ENCODE peak calls at places on chromosomes 2 and 18, in four cellular contexts. One of them, this sample, is unnamed.

GRCh38 chr18:48800479-48800876 is 150.3 kb downstream of the SMAD7 start:
- DNase-seq in mesothelial cell of epicardium: peak
- DNase-seq in cardiac fibroblast: no peak
- DNase-seq in AG04450: no peak
- DNase-seq in this sample: no peak

GRCh38 chr2:147711031-147711430 is 133.8 kb upstream of the ACVR2A start:
- DNase-seq in mesothelial cell of epicardium: no peak
- DNase-seq in AG04450: no peak
- DNase-seq in cardiac fibroblast: no peak
- DNase-seq in this sample: no peak

GRCh38 chr2:69493268-69493667 is 56.0 kb upstream of the NFU1 start:
- DNase-seq in AG04450: no peak
- DNase-seq in cardiac fibroblast: no peak
- DNase-seq in mesothelial cell of epicardium: no peak
- DNase-seq in this sample: no peak

GRCh38 chr2:241011751-241012510 is 13.5 kb downstream of the SNED1 start:
- DNase-seq in cardiac fibroblast: no peak
- DNase-seq in mesothelial cell of epicardium: no peak
- DNase-seq in AG04450: no peak
- DNase-seq in this sample: no peak

GRCh38 chr18:45690975-45691815 is 32.8 kb upstream of the SLC14A1 start:
- DNase-seq in cardiac fibroblast: peak
- DNase-seq in AG04450: peak
- DNase-seq in mesothelial cell of epicardium: peak
- DNase-seq in this sample: peak

GRCh38 chr2:45210466-45211195 is 201.4 kb upstream of the SIX2 start:
- DNase-seq in AG04450: peak
- DNase-seq in cardiac fibroblast: peak
- DNase-seq in mesothelial cell of epicardium: no peak
- DNase-seq in this sample: no peak

GRCh38 chr18:61360440-61361383 is 27.5 kb downstream of the CDH20 start:
- DNase-seq in mesothelial cell of epicardium: no peak
- DNase-seq in AG04450: no peak
- DNase-seq in cardiac fibroblast: no peak
- DNase-seq in this sample: no peak

GRCh38 chr2:101045330-101045729 is 43.2 kb downstream of the RPL31 start:
- DNase-seq in cardiac fibroblast: no peak
- DNase-seq in mesothelial cell of epicardium: no peak
- DNase-seq in AG04450: no peak
- DNase-seq in this sample: no peak

GRCh38 chr2:143058795-143059194 is 70.4 kb upstream of the ARHGAP15 start:
- DNase-seq in AG04450: no peak
- DNase-seq in mesothelial cell of epicardium: no peak
- DNase-seq in cardiac fibroblast: no peak
- DNase-seq in this sample: no peak

GRCh38 chr2:241156997-241157441 is 6.8 kb downstream of the PPP1R7 start:
- DNase-seq in AG04450: no peak
- DNase-seq in cardiac fibroblast: no peak
- DNase-seq in mesothelial cell of epicardium: no peak
- DNase-seq in this sample: no peak

GRCh38 chr2:2455151-2455550 is 124.1 kb upstream of the MYT1L start:
- DNase-seq in cardiac fibroblast: no peak
- DNase-seq in AG04450: no peak
- DNase-seq in mesothelial cell of epicardium: no peak
- DNase-seq in this sample: no peak

GRCh38 chr18:54386043-54386442 is 28.3 kb downstream of the C18orf54 start:
- DNase-seq in cardiac fibroblast: no peak
- DNase-seq in AG04450: no peak
- DNase-seq in mesothelial cell of epicardium: no peak
- DNase-seq in this sample: no peak

GRCh38 chr2:12720181-12720580 is 3.4 kb downstream of the TRIB2 start:
- DNase-seq in AG04450: no peak
- DNase-seq in mesothelial cell of epicardium: no peak
- DNase-seq in cardiac fibroblast: no peak
- DNase-seq in this sample: no peak

GRCh38 chr18:70377317-70377799 is 88.5 kb downstream of the SOCS6 start:
- DNase-seq in AG04450: no peak
- DNase-seq in mesothelial cell of epicardium: no peak
- DNase-seq in cardiac fibroblast: no peak
- DNase-seq in this sample: no peak

GRCh38 chr2:152335016-152335850 is at the start of gene FMNL2:
- DNase-seq in cardiac fibroblast: peak
- DNase-seq in AG04450: peak
- DNase-seq in mesothelial cell of epicardium: peak
- DNase-seq in this sample: peak
- TF ChIP-seq CTCF in cardiac fibroblast: no peak
- TF ChIP-seq CTCF in AG04450: peak
- TF ChIP-seq CTCF in mesothelial cell of epicardium: no peak
- TF ChIP-seq CTCF in this sample: no peak

GRCh38 chr2:10860476-10861325 is 48.1 kb upstream of the PDIA6 start:
- DNase-seq in cardiac fibroblast: no peak
- DNase-seq in AG04450: no peak
- DNase-seq in mesothelial cell of epicardium: no peak
- DNase-seq in this sample: no peak
- TF ChIP-seq CTCF in cardiac fibroblast: no peak
- TF ChIP-seq CTCF in AG04450: no peak
- TF ChIP-seq CTCF in mesothelial cell of epicardium: no peak
- TF ChIP-seq CTCF in this sample: no peak

GRCh38 chr2:96960271-96960955 is 26.0 kb downstream of the FAM178B start:
- DNase-seq in AG04450: peak
- DNase-seq in mesothelial cell of epicardium: peak
- DNase-seq in cardiac fibroblast: peak
- DNase-seq in this sample: peak
- TF ChIP-seq CTCF in AG04450: peak
- TF ChIP-seq CTCF in mesothelial cell of epicardium: peak
- TF ChIP-seq CTCF in cardiac fibroblast: peak
- TF ChIP-seq CTCF in this sample: peak

DNA sequence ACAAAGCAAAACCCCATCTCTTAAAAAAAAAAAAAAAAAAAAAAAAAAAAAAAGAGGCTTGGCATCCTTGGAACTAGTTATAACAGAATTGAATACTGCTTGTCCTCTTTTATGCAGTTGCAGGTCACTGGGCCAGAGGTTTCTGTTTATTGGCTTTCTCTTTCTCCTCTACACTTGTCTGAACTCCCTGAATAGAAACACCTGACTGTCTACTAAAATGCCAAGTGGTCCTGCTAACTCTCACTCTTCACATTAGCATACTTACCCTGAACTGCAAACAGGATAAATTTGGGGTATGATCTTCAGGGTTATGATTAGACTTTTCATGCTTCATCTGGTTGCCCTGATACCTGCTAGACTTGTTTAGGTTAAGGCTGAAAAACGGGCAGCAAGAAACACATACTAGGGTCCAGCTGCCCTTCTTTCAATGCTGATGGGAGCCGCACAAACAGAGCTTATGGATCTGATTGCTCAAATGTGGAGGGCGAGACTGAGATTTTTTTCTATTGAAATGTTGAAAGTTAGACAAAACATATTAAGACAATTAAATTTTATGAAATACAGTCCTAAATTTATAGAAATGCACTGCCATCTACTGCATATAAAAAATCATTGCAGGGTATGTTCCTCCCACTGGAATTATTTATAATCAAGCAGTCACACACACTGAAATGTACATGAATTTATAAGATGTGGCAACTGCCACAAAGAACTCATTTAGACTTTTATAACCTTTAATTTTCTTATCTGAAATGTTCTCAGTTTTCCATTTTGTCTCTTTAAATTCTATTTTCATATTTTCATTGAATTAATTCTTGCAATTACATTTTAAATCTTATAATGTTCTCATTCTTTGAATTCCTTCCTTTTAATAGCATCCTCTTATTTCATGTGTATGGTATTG is 40.8 kb downstream of the GTF3C3 start:
- DNase-seq in AG04450: no peak
- DNase-seq in cardiac fibroblast: peak
- DNase-seq in mesothelial cell of epicardium: no peak
- DNase-seq in this sample: no peak
- TF ChIP-seq CTCF in AG04450: peak
- TF ChIP-seq CTCF in cardiac fibroblast: peak
- TF ChIP-seq CTCF in mesothelial cell of epicardium: peak
- TF ChIP-seq CTCF in this sample: peak

GRCh38 chr2:144824611-144825010 is 304.7 kb upstream of the ZEB2 start:
- DNase-seq in mesothelial cell of epicardium: no peak
- DNase-seq in cardiac fibroblast: no peak
- DNase-seq in AG04450: no peak
- DNase-seq in this sample: no peak

GRCh38 chr2:144832048-144832447 is 312.1 kb upstream of the ZEB2 start:
- DNase-seq in AG04450: no peak
- DNase-seq in cardiac fibroblast: no peak
- DNase-seq in mesothelial cell of epicardium: no peak
- DNase-seq in this sample: no peak

GRCh38 chr2:144830543-144830942 is 310.6 kb upstream of the ZEB2 start:
- DNase-seq in mesothelial cell of epicardium: no peak
- DNase-seq in cardiac fibroblast: peak
- DNase-seq in AG04450: no peak
- DNase-seq in this sample: no peak

GRCh38 chr2:144827404-144827803 is 307.5 kb upstream of the ZEB2 start:
- DNase-seq in cardiac fibroblast: no peak
- DNase-seq in AG04450: no peak
- DNase-seq in mesothelial cell of epicardium: no peak
- DNase-seq in this sample: no peak

GRCh38 chr2:144826105-144826504 is 306.2 kb upstream of the ZEB2 start:
- DNase-seq in mesothelial cell of epicardium: no peak
- DNase-seq in AG04450: no peak
- DNase-seq in cardiac fibroblast: no peak
- DNase-seq in this sample: no peak
- TF ChIP-seq CTCF in mesothelial cell of epicardium: no peak
- TF ChIP-seq CTCF in AG04450: no peak
- TF ChIP-seq CTCF in cardiac fibroblast: no peak
- TF ChIP-seq CTCF in this sample: no peak

DNA sequence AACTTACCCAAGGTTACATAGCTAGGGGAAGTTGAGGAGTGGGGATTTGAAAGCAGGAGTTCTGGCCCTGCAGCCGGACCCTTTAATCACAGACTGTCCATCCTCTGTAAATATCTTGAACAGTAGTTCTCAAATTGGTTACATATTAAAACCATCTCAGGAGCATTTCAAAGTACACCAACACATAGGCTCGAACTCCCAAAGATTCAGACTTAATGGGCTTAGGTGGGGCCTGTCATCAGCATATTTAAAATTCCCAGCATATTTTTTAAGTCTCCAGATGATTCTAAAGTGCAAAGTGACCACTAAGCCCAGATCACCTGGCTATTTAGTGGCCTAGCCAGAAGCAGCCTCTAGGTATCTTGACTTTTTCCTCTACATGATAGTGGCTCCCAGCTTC is 192.2 kb downstream of the ZNF385B start:
- DNase-seq in AG04450: no peak
- DNase-seq in cardiac fibroblast: no peak
- DNase-seq in mesothelial cell of epicardium: no peak
- DNase-seq in this sample: no peak
- TF ChIP-seq CTCF in AG04450: no peak
- TF ChIP-seq CTCF in cardiac fibroblast: no peak
- TF ChIP-seq CTCF in mesothelial cell of epicardium: no peak
- TF ChIP-seq CTCF in this sample: no peak

GRCh38 chr2:128734521-128735295 is 416.0 kb upstream of the HS6ST1 start:
- DNase-seq in mesothelial cell of epicardium: no peak
- DNase-seq in AG04450: no peak
- DNase-seq in cardiac fibroblast: peak
- DNase-seq in this sample: no peak
- TF ChIP-seq CTCF in mesothelial cell of epicardium: no peak
- TF ChIP-seq CTCF in AG04450: no peak
- TF ChIP-seq CTCF in cardiac fibroblast: no peak
- TF ChIP-seq CTCF in this sample: no peak

DNA sequence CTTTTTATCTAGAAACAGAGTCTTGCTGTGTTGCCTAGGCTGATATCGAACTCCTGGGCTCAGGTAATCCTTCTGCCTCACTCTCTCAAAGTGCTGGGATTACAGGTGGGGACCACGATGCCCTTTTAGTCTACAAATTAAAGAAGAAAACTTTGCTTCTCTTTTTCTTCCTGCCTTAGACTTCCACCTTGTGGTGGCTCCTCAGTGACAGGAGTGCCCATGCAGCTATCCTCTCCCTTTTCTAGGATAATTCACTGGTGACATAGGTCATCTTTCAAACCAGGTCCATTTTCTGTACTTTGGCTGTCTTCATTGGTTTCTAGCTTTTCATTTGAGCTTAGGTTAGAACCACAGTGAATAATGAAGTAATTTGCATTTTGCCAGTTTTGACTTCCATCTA is 13.6 kb downstream of the DCAF17 start:
- DNase-seq in AG04450: no peak
- DNase-seq in mesothelial cell of epicardium: no peak
- DNase-seq in cardiac fibroblast: peak
- DNase-seq in this sample: no peak
- TF ChIP-seq CTCF in AG04450: peak
- TF ChIP-seq CTCF in mesothelial cell of epicardium: no peak
- TF ChIP-seq CTCF in cardiac fibroblast: no peak
- TF ChIP-seq CTCF in this sample: no peak

GRCh38 chr18:64017870-64018269 is 48.0 kb downstream of the SERPINB8 start:
- DNase-seq in mesothelial cell of epicardium: no peak
- DNase-seq in cardiac fibroblast: peak
- DNase-seq in AG04450: no peak
- DNase-seq in this sample: no peak
- TF ChIP-seq CTCF in mesothelial cell of epicardium: peak
- TF ChIP-seq CTCF in cardiac fibroblast: peak
- TF ChIP-seq CTCF in AG04450: peak
- TF ChIP-seq CTCF in this sample: peak

This sample was measured in D721Med.